ENCODE peak calls at places on chromosomes 7 and 10, in six cellular contexts. Q, I, E, R, Y and H are unnamed samples.
A peak's percentile ranks its signal among the peaks of the same experiment; 100 is the strongest.

GRCh38 chr7:21869785-21870402 is 75.8 kb downstream of the CDCA7L start:
- DNase-seq in Q (no peak), I (no peak), E (no peak), R (no peak), Y (no peak), H (no peak)

GRCh38 chr7:113561446-113561845 is 357.4 kb downstream of the PPP1R3A start:
- DNase-seq in Q (no peak), I (no peak), E (no peak), R (no peak), Y (no peak), H (no peak)

GRCh38 chr7:100380180-100380579 is 6.9 kb downstream of the PILRA start:
- DNase-seq in Q (no peak), I (no peak), E (no peak), R (no peak), Y (no peak), H (no peak)

GRCh38 chr10:126147866-126148578 is 240.3 kb downstream of the ADAM12 start:
- DNase-seq in Q (no peak), I (no peak), E (no peak), R (no peak), Y (no peak), H (peak; percentile 20)

GRCh38 chr7:95089414-95089813 is 182.0 kb downstream of the PPP1R9A start:
- DNase-seq in Q (no peak), I (no peak), E (no peak), R (no peak), Y (no peak), H (no peak)

GRCh38 chr7:149790146-149790548 is 16.8 kb upstream of the ZNF467 start:
- DNase-seq in Q (no peak), I (peak; percentile 78), E (no peak), R (peak; percentile 73), Y (no peak), H (peak; percentile 78)

GRCh38 chr7:27873006-27873295 is 133.0 kb downstream of the TAX1BP1 start:
- DNase-seq in Q (no peak), I (no peak), E (no peak), R (no peak), Y (no peak), H (no peak)

GRCh38 chr10:78263521-78263988 is 229.9 kb downstream of the RPS24 start:
- DNase-seq in Q (no peak), I (no peak), E (no peak), R (no peak), Y (no peak), H (no peak)

GRCh38 chr10:60989400-60989876 is 45.5 kb upstream of the RHOBTB1 start:
- DNase-seq in Q (no peak), I (no peak), E (no peak), R (no peak), Y (no peak), H (no peak)

GRCh38 chr10:118020365-118020764 is 26.4 kb downstream of the RAB11FIP2 start:
- DNase-seq in Q (no peak), I (peak; percentile 56), E (no peak), R (no peak), Y (no peak), H (no peak)

GRCh38 chr7:67493386-67493785 is 496.8 kb downstream of the TYW1 start:
- DNase-seq in Q (no peak), I (no peak), E (no peak), R (peak; percentile 65), Y (no peak), H (no peak)

GRCh38 chr7:155835446-155836215 is 23.4 kb upstream of the SHH start:
- DNase-seq in Q (peak; percentile 44), I (no peak), E (no peak), R (no peak), Y (no peak), H (no peak)

GRCh38 chr10:3486346-3487065 is 298.5 kb downstream of the KLF6 start:
- DNase-seq in Q (no peak), I (peak; percentile 83), E (no peak), R (peak; percentile 22), Y (peak; percentile 80), H (peak; percentile 86)

GRCh38 chr10:132277311-132277741 is 30.4 kb downstream of the STK32C start:
- DNase-seq in Q (no peak), I (no peak), E (no peak), R (no peak), Y (no peak), H (no peak)

GRCh38 chr10:12513003-12513365 is 163.6 kb downstream of the CAMK1D start:
- DNase-seq in Q (no peak), I (no peak), E (no peak), R (no peak), Y (no peak), H (no peak)

GRCh38 chr7:47032171-47032915 is 549.6 kb downstream of the TNS3 start:
- DNase-seq in Q (peak; percentile 68), I (no peak), E (no peak), R (no peak), Y (no peak), H (no peak)

GRCh38 chr10:8056891-8057331 is 2.4 kb downstream of the GATA3 start:
- DNase-seq in Q (no peak), I (no peak), E (no peak), R (no peak), Y (no peak), H (no peak)

GRCh38 chr10:89102710-89103109 is 104.4 kb downstream of the CH25H start:
- DNase-seq in Q (no peak), I (no peak), E (no peak), R (no peak), Y (no peak), H (no peak)

GRCh38 chr10:79054203-79055099 is 14.3 kb upstream of the ZMIZ1 start:
- DNase-seq in Q (peak; percentile 53), I (no peak), E (no peak), R (no peak), Y (no peak), H (no peak)

GRCh38 chr7:139860090-139860773 is 31.2 kb downstream of the TBXAS1 start:
- DNase-seq in Q (peak; percentile 75), I (no peak), E (peak; percentile 27), R (no peak), Y (no peak), H (no peak)

GRCh38 chr7:69418865-69419670 is 179.2 kb upstream of the AUTS2 start:
- DNase-seq in Q (no peak), I (no peak), E (no peak), R (no peak), Y (no peak), H (no peak)

GRCh38 chr10:86486856-86487255 is 34.7 kb downstream of the WAPL start:
- DNase-seq in Q (no peak), I (no peak), E (no peak), R (no peak), Y (no peak), H (no peak)

GRCh38 chr10:133292919-133293809 is 15.5 kb downstream of the TUBGCP2 start:
- DNase-seq in Q (no peak), I (no peak), E (no peak), R (no peak), Y (no peak), H (no peak)

GRCh38 chr10:14024349-14025202 is 306.1 kb downstream of the FRMD4A start:
- DNase-seq in Q (no peak), I (no peak), E (peak; percentile 43), R (no peak), Y (no peak), H (no peak)

GRCh38 chr7:94832051-94832450 is 75.3 kb upstream of the PPP1R9A start:
- DNase-seq in Q (no peak), I (no peak), E (no peak), R (no peak), Y (no peak), H (no peak)

GRCh38 chr7:77416621-77417371 is 647 bp upstream of the GSAP start:
- DNase-seq in Q (no peak), I (no peak), E (no peak), R (no peak), Y (no peak), H (no peak)

GRCh38 chr10:34024708-34025425 is 690.4 kb upstream of the NRP1 start:
- DNase-seq in Q (no peak), I (peak; percentile 51), E (no peak), R (peak; percentile 50), Y (no peak), H (no peak)

GRCh38 chr7:110940756-110941155 is 150.2 kb upstream of the LRRN3 start:
- DNase-seq in Q (no peak), I (no peak), E (no peak), R (no peak), Y (no peak), H (no peak)

DNA sequence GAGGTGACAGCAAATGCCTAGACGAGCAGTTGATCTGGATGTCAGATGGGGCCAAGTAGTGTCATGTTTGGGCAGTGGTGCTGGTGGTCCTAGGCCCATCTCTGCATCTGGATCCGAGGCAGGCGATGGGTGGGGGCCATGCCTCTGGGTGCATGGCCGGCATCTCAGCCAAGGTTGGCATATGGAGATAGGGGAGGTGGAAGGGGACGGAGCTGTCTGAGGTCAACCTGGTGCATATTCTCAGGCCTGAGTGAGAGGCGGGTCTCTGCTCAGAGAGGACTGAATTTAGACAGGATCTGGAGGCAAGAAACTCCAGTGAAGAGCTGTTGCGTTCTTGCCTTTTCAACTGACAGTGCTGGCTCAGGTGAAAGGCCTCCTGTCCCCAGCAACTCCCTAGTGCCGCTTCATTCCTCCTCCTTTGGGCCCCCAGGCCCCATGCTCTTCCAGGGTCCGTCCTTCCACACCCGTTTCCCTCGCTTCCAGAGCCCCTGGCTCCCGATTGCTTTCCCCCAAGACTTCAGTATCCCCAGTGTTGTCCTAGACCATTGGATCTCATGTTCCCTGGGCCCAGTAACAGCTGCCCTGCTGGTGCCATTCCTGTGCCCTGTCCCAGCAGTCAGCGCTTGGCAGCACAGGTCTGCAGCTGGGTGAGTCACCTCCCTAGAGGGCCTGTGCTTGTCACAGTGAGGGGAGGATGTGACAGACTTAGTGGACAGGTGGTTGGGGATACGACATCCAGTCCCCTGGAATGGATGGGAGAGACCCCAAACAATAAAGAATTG is 32.6 kb downstream of the GBX1 start:
- DNase-seq in Q (peak; percentile 46), I (no peak), E (no peak), R (no peak), Y (no peak), H (no peak)
- TF ChIP-seq CTCF in Q (no peak), I (no peak), E (no peak), R (no peak), Y (no peak), H (no peak)

GRCh38 chr7:16409777-16410176 is 11.6 kb downstream of the CRPPA start:
- DNase-seq in Q (no peak), I (no peak), E (no peak), R (no peak), Y (no peak), H (no peak)
- TF ChIP-seq CTCF in Q (no peak), I (no peak), E (peak; percentile 28), R (no peak), Y (no peak), H (no peak)

GRCh38 chr7:93092757-93093370 is 24.9 kb downstream of the SAMD9 start:
- DNase-seq in Q (no peak), I (no peak), E (no peak), R (no peak), Y (no peak), H (no peak)
- TF ChIP-seq CTCF in Q (no peak), I (no peak), E (no peak), R (peak; percentile 47), Y (no peak), H (no peak)

DNA sequence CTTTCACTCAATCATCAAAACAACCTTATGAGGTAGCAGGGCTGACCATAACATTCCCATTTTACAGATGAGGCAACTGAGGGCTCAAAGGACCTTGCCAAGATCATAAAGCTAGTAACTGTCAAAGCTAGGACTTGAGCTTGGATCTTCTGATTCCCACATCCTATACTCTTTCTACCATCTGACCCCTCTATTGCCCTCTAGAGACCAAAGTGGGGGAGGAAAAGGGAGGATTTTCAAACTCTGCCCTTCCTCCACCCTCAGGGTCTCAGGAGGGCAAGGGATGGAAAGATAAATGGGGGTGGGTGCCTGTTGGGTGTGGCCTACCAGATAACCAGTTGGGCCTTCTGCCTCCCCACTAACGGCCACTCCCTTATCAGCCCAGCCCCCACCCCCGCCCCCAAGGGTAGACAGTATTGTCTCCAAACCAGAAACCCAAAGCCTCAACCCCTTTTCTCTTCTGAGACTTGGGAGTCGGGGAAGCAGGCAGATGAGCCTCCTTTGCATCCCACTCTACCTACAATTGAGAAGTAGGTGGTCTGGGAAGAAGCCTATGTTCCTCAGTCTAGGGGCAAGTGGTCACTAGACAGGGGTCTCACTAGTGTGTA is 7.9 kb downstream of the LDB1 start:
- DNase-seq in Q (no peak), I (no peak), E (no peak), R (no peak), Y (no peak), H (no peak)
- TF ChIP-seq CTCF in Q (no peak), I (no peak), E (no peak), R (peak; percentile 22), Y (no peak), H (no peak)